ENCODE peak calls at places on chromosomes 5 and 9, in five cellular contexts. R, Z, T, J and F are unnamed samples.

GRCh38 chr5:151872701-151873100 is 52.0 kb downstream of the GLRA1 start:
- DNase-seq in T (no peak), R (no peak), J (no peak), Z (no peak), F (no peak)

GRCh38 chr5:82183828-82184227 is 94.3 kb downstream of the RPS23 start:
- DNase-seq in T (no peak), Z (no peak), R (peak), J (no peak), F (no peak)

GRCh38 chr9:96620832-96621269 is 1.2 kb upstream of the CDC14B start:
- DNase-seq in Z (no peak), R (no peak), T (no peak), J (no peak), F (no peak)

GRCh38 chr5:37478495-37478894 is 99.4 kb downstream of the WDR70 start:
- DNase-seq in R (no peak), T (no peak), Z (no peak), J (no peak), F (no peak)

GRCh38 chr5:14417232-14417730 is 164.3 kb upstream of the OTULINL start:
- DNase-seq in R (no peak), J (no peak), T (no peak), Z (no peak), F (no peak)

GRCh38 chr9:79701651-79702050 is 129.9 kb downstream of the TLE4 start:
- DNase-seq in T (no peak), Z (no peak), J (no peak), R (no peak), F (no peak)

GRCh38 chr9:14238044-14238443 is 75.9 kb downstream of the NFIB start:
- DNase-seq in Z (no peak), J (no peak), R (no peak), T (no peak), F (no peak)

GRCh38 chr5:50320131-50320749 is 120.8 kb downstream of the EMB start:
- DNase-seq in T (no peak), R (no peak), J (no peak), Z (no peak), F (no peak)

GRCh38 chr9:22052376-22052945 is 43.4 kb upstream of the CDKN2B start:
- DNase-seq in J (no peak), T (no peak), R (peak), Z (no peak), F (no peak)

GRCh38 chr9:99063522-99063921 is 41.4 kb upstream of the TGFBR1 start:
- DNase-seq in R (no peak), Z (no peak), J (no peak), T (no peak), F (no peak)

GRCh38 chr9:130129425-130130061 is 42.7 kb upstream of the NCS1 start:
- DNase-seq in J (no peak), Z (peak), R (no peak), T (no peak), F (no peak)

GRCh38 chr9:94903961-94904421 is 177.5 kb downstream of the AOPEP start:
- DNase-seq in T (no peak), Z (no peak), R (peak), J (no peak), F (no peak)

GRCh38 chr5:80985600-80986228 is 25.6 kb downstream of the RASGRF2 start:
- DNase-seq in J (no peak), Z (no peak), R (no peak), T (no peak), F (no peak)

GRCh38 chr9:121842612-121842978 is 191.2 kb downstream of the DAB2IP start:
- DNase-seq in R (peak), Z (no peak), J (no peak), T (no peak), F (no peak)

GRCh38 chr5:16082053-16082452 is 97.5 kb downstream of the MARCHF11 start:
- DNase-seq in Z (no peak), R (no peak), J (no peak), T (no peak), F (no peak)

GRCh38 chr5:14922456-14922855 is 50.9 kb upstream of the ANKH start:
- DNase-seq in R (no peak), T (no peak), J (no peak), Z (no peak), F (no peak)

GRCh38 chr9:106828965-106829364 is 34.0 kb upstream of the ZNF462 start:
- DNase-seq in J (no peak), R (no peak), Z (no peak), T (no peak), F (no peak)

GRCh38 chr9:134733480-134734232 is 92.1 kb downstream of the COL5A1 start:
- DNase-seq in T (no peak), J (no peak), R (no peak), Z (no peak), F (no peak)

GRCh38 chr5:33049298-33049697 is 338.2 kb downstream of the NPR3 start:
- DNase-seq in J (no peak), T (no peak), R (no peak), Z (no peak), F (no peak)

GRCh38 chr9:130034570-130034969 is 8.4 kb downstream of the FNBP1 start:
- DNase-seq in R (peak), J (no peak), Z (no peak), T (no peak), F (no peak)

GRCh38 chr5:95153581-95153980 is 131.3 kb downstream of the MCTP1 start:
- DNase-seq in J (no peak), R (no peak), T (no peak), Z (no peak), F (no peak)

GRCh38 chr5:142441638-142442037 is 116.8 kb upstream of the SPRY4 start:
- DNase-seq in J (no peak), Z (no peak), R (no peak), T (no peak), F (peak)

GRCh38 chr5:75574791-75575190 is 36.5 kb upstream of the ANKDD1B start:
- DNase-seq in J (no peak), Z (no peak), T (no peak), R (no peak), F (no peak)

GRCh38 chr9:73155968-73156592 is 4.4 kb downstream of the ANXA1 start:
- DNase-seq in R (no peak), Z (no peak), J (no peak), T (no peak), F (no peak)

GRCh38 chr9:106953166-106953565 is 90.2 kb downstream of the ZNF462 start:
- DNase-seq in Z (no peak), R (peak), T (peak), J (no peak), F (no peak)

GRCh38 chr9:92974696-92975451 is 27.6 kb downstream of the FGD3 start:
- DNase-seq in Z (no peak), R (no peak), J (no peak), T (no peak), F (no peak)

GRCh38 chr5:169668732-169669131 is 31.7 kb downstream of the DOCK2 start:
- DNase-seq in R (peak), Z (no peak), J (no peak), T (no peak), F (no peak)

GRCh38 chr9:125894566-125894965 is 147.4 kb downstream of the PBX3 start:
- DNase-seq in R (no peak), J (no peak), Z (no peak), T (no peak), F (no peak)

GRCh38 chr9:128685636-128686489 is 3.2 kb upstream of the SET start:
- DNase-seq in J (peak), T (no peak), Z (peak), R (no peak), F (peak)

GRCh38 chr5:80238778-80239679 is 16.8 kb downstream of the SERINC5 start:
- DNase-seq in T (peak), J (no peak), R (peak), Z (no peak), F (no peak)

GRCh38 chr5:143400541-143401252 is 2.8 kb downstream of the NR3C1 start:
- DNase-seq in Z (no peak), R (peak), T (no peak), J (no peak), F (peak)

GRCh38 chr9:125425901-125426515 is 164.4 kb downstream of the GAPVD1 start:
- DNase-seq in R (no peak), T (no peak), Z (no peak), J (no peak), F (no peak)

GRCh38 chr9:6893350-6894131 is 135.8 kb downstream of the KDM4C start:
- DNase-seq in R (no peak), Z (no peak), T (no peak), J (no peak), F (no peak)

GRCh38 chr9:110048473-110048975 is 159.4 kb downstream of the C9orf152 start:
- DNase-seq in Z (peak), T (peak), J (peak), R (peak), F (peak)

GRCh38 chr9:106921341-106921899 is 58.5 kb downstream of the ZNF462 start:
- DNase-seq in Z (peak), T (no peak), J (no peak), R (peak), F (peak)

GRCh38 chr5:156322666-156323065 is 4.3 kb upstream of the SGCD start:
- DNase-seq in R (no peak), T (no peak), Z (no peak), J (no peak), F (no peak)

GRCh38 chr9:120882935-120883607 is 6.1 kb upstream of the PHF19 start:
- DNase-seq in J (no peak), R (no peak), T (no peak), Z (no peak), F (no peak)

GRCh38 chr5:43676083-43676840 is 73.3 kb downstream of the NNT start:
- DNase-seq in Z (no peak), R (no peak), J (no peak), T (no peak), F (no peak)